ENCODE peak calls at places on chromosomes 12 and 14, in five cellular contexts. H is A549, A is RWPE1, F is WTC11, E is GM13976. X is an unnamed sample.

GRCh38 chr14:37708481-37708880 is 113.1 kb downstream of the TTC6 start:
- DNase-seq in H (no peak), A (no peak), F (no peak), E (no peak), X (no peak)

GRCh38 chr12:68591716-68592437 is 18.8 kb upstream of the RAP1B start:
- DNase-seq in H (no peak), A (no peak), F (no peak), E (no peak), X (no peak)

GRCh38 chr14:49863483-49864262 is 11.1 kb upstream of the NEMF start:
- DNase-seq in H (no peak), A (no peak), F (no peak), E (no peak), X (no peak)

GRCh38 chr12:25115677-25116076 is 79.3 kb downstream of the DNAI7 start:
- DNase-seq in H (no peak), A (no peak), F (no peak), E (no peak), X (no peak)

GRCh38 chr12:130603566-130603965 is 112.5 kb downstream of the RIMBP2 start:
- DNase-seq in H (no peak), A (no peak), F (no peak), E (no peak), X (no peak)

GRCh38 chr12:93552427-93552826 is 20.0 kb upstream of the SOCS2 start:
- DNase-seq in H (no peak), A (no peak), F (no peak), E (no peak), X (no peak)

GRCh38 chr12:87428701-87429277 is 600.4 kb downstream of the C12orf50 start:
- DNase-seq in H (no peak), A (peak; percentile 37), F (no peak), E (no peak), X (no peak)

GRCh38 chr12:117518594-117519270 is 157.3 kb upstream of the NOS1 start:
- DNase-seq in H (peak; percentile 24), A (no peak), F (no peak), E (no peak), X (no peak)

GRCh38 chr14:78154827-78155226 is 15.3 kb upstream of the NRXN3 start:
- DNase-seq in H (peak; percentile 38), A (no peak), F (peak; percentile 58), E (no peak), X (no peak)

GRCh38 chr12:13299457-13299856 is 102.9 kb downstream of the EMP1 start:
- DNase-seq in H (no peak), A (no peak), F (no peak), E (no peak), X (no peak)

GRCh38 chr12:125786143-125786542 is 720.9 kb downstream of the AACS start:
- DNase-seq in H (no peak), A (no peak), F (no peak), E (no peak), X (no peak)

GRCh38 chr14:36315159-36315853 is 5.1 kb downstream of the MBIP start:
- DNase-seq in H (no peak), A (no peak), F (no peak), E (peak; percentile 29), X (no peak)

GRCh38 chr14:100905166-100905565 is 1.6 kb upstream of the RTL1 start:
- DNase-seq in H (no peak), A (no peak), F (no peak), E (no peak), X (no peak)

GRCh38 chr12:97650242-97650641 is 187.6 kb downstream of the RMST start:
- DNase-seq in H (no peak), A (peak; percentile 4), F (no peak), E (no peak), X (no peak)

GRCh38 chr12:57940915-57941164 is 527 bp upstream of the ATP23 start:
- DNase-seq in H (no peak), A (no peak), F (no peak), E (no peak), X (no peak)

GRCh38 chr12:67541625-67541991 is 106.9 kb upstream of the DYRK2 start:
- DNase-seq in H (no peak), A (no peak), F (no peak), E (no peak), X (no peak)

GRCh38 chr14:104552738-104553125 is 26.8 kb upstream of the C14orf180 start:
- DNase-seq in H (no peak), A (no peak), F (peak; percentile 7), E (no peak), X (no peak)

GRCh38 chr14:80275208-80275850 is 64.0 kb upstream of the DIO2 start:
- DNase-seq in H (no peak), A (peak; percentile 9), F (no peak), E (no peak), X (no peak)

GRCh38 chr14:73491256-73491976 is 683 bp downstream of the RIOX1 start:
- DNase-seq in H (peak; percentile 67), A (peak; percentile 80), F (peak; percentile 65), E (peak; percentile 88), X (peak; percentile 85)

GRCh38 chr14:36513451-36514277 is 6.4 kb downstream of the NKX2-1 start:
- DNase-seq in H (no peak), A (no peak), F (peak; percentile 84), E (no peak), X (peak; percentile 66)

GRCh38 chr12:76568130-76568529 is 8.6 kb upstream of the OSBPL8 start:
- DNase-seq in H (no peak), A (no peak), F (no peak), E (no peak), X (no peak)

GRCh38 chr12:104792570-104792969 is 165.5 kb downstream of the SLC41A2 start:
- DNase-seq in H (peak; percentile 59), A (peak; percentile 41), F (no peak), E (no peak), X (no peak)

GRCh38 chr12:99695050-99695449 is 47.5 kb downstream of the GARIN6 start:
- DNase-seq in H (no peak), A (no peak), F (no peak), E (no peak), X (no peak)

GRCh38 chr12:2722806-2723205 is 72.0 kb upstream of the FKBP4 start:
- DNase-seq in H (no peak), A (no peak), F (no peak), E (no peak), X (no peak)

GRCh38 chr12:80596509-80596908 is 110.9 kb upstream of the MYF6 start:
- DNase-seq in H (no peak), A (no peak), F (no peak), E (no peak), X (no peak)

GRCh38 chr12:22978962-22979361 is 354.0 kb downstream of the ETNK1 start:
- DNase-seq in H (no peak), A (peak; percentile 93), F (no peak), E (no peak), X (no peak)

GRCh38 chr12:108560321-108560721 is 652 bp downstream of the SART3 start:
- DNase-seq in H (no peak), A (no peak), F (no peak), E (no peak), X (no peak)

GRCh38 chr14:105123266-105123665 is 45.3 kb downstream of the JAG2 start:
- DNase-seq in H (no peak), A (no peak), F (no peak), E (no peak), X (no peak)

GRCh38 chr12:46663297-46663696 is 162.5 kb downstream of the SLC38A4 start:
- DNase-seq in H (peak; percentile 22), A (peak; percentile 36), F (no peak), E (no peak), X (no peak)

GRCh38 chr14:60512952-60513554 is 4.1 kb downstream of the SIX6 start:
- DNase-seq in H (no peak), A (no peak), F (peak; percentile 52), E (no peak), X (no peak)

GRCh38 chr14:60515244-60515695 is 6.3 kb downstream of the SIX6 start:
- DNase-seq in H (no peak), A (no peak), F (no peak), E (no peak), X (no peak)

GRCh38 chr14:60510976-60511599 is 2.1 kb downstream of the SIX6 start:
- DNase-seq in H (no peak), A (no peak), F (peak; percentile 39), E (peak; percentile 19), X (no peak)

GRCh38 chr14:60515696-60516284 is 6.8 kb downstream of the SIX6 start:
- DNase-seq in H (no peak), A (no peak), F (peak; percentile 63), E (no peak), X (no peak)

GRCh38 chr14:60514378-60515243 is 5.7 kb downstream of the SIX6 start:
- DNase-seq in H (peak; percentile 51), A (no peak), F (peak; percentile 81), E (peak; percentile 54), X (no peak)
- TF ChIP-seq CTCF in H (peak; percentile 62), A (peak; percentile 32), F (peak; percentile 67), E (peak; percentile 47), X (no peak)

GRCh38 chr12:114416028-114416427 is 10.1 kb upstream of the TBX5 start:
- DNase-seq in H (no peak), A (no peak), F (no peak), E (no peak), X (no peak)

GRCh38 chr12:114425031-114425626 is 19.2 kb upstream of the TBX5 start:
- DNase-seq in H (no peak), A (no peak), F (no peak), E (no peak), X (no peak)

GRCh38 chr12:114414866-114415524 is 9.1 kb upstream of the TBX5 start:
- DNase-seq in H (no peak), A (no peak), F (no peak), E (peak; percentile 13), X (no peak)

GRCh38 chr12:114415525-114415868 is 9.6 kb upstream of the TBX5 start:
- DNase-seq in H (no peak), A (no peak), F (no peak), E (no peak), X (no peak)

DNA sequence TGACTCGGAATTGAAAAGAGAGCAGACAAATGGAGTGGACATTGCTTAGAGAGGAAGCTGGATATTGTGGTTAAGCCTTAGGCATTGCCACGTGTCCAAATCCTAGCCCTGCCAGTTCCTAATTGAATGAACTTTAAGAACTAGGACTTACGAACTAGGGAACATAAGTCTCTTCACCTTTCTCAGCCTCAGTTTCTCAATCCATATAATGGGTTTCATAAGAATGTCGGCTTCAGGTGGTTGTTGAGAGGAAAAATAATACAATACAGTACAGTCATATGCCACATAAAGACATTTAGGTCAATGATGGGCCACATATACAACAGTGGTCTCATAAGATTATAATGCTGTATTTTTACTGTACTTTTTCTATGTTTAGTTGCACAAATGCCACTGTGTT is 14.6 kb upstream of the TBX5 start:
- DNase-seq in H (no peak), A (no peak), F (no peak), E (no peak), X (no peak)
- TF ChIP-seq CTCF in H (no peak), A (no peak), F (no peak), E (no peak), X (no peak)

GRCh38 chr12:16492240-16492639 is 113.7 kb downstream of the LMO3 start:
- DNase-seq in H (peak; percentile 9), A (no peak), F (peak; percentile 13), E (no peak), X (no peak)
- TF ChIP-seq CTCF in H (no peak), A (no peak), F (no peak), E (no peak), X (no peak)

DNA sequence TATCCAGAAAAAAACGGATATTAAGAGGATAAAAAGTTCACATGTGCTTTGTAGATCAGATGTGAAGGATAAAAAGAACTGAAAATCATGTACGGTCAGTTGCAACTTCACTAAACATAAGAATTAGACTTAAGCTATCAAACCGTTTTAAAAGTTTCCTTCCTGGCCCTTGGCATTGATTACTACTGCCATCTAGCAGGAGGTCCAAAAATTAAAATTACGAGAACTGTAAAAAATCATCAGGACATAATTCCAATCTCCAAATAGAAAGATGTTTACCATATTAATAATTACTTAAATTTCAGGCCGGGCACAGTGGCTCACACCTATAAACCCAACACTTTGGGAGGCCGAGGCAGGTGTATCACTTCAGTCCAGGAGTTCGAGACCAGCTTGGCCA is 7.9 kb downstream of the WDR89 start:
- DNase-seq in H (no peak), A (no peak), F (no peak), E (no peak), X (no peak)
- TF ChIP-seq CTCF in H (peak; percentile 6), A (no peak), F (no peak), E (no peak), X (no peak)

X was measured in kidney.